ENCODE peak calls at places on chromosome 18, in six cellular contexts. One of them, this sample, is unnamed.

GRCh38 chr18:79139206-79139605 is 70.0 kb downstream of the ATP9B start:
- DNase-seq in heart right ventricle: no peak
- DNase-seq in CD8-positive, alpha-beta T cell: no peak
- DNase-seq in lung microvascular endothelial cell: no peak
- DNase-seq in stimulated activated CD4-positive, alpha-beta T cell treated with anti-CD3 and anti-CD28 coated beads, Interleukin-2, amount 100 ng/mL, for 24 hours: no peak
- DNase-seq in HEK293T: no peak
- DNase-seq in this sample: no peak

GRCh38 chr18:76741346-76741745 is 81.0 kb upstream of the ZNF236 start:
- DNase-seq in stimulated activated CD4-positive, alpha-beta T cell treated with anti-CD3 and anti-CD28 coated beads, Interleukin-2, amount 100 ng/mL, for 24 hours: no peak
- DNase-seq in heart right ventricle: no peak
- DNase-seq in CD8-positive, alpha-beta T cell: no peak
- DNase-seq in HEK293T: no peak
- DNase-seq in lung microvascular endothelial cell: no peak
- DNase-seq in this sample: no peak

GRCh38 chr18:31206787-31207381 is 44.2 kb upstream of the DSC1 start:
- DNase-seq in HEK293T: peak
- DNase-seq in CD8-positive, alpha-beta T cell: no peak
- DNase-seq in stimulated activated CD4-positive, alpha-beta T cell treated with anti-CD3 and anti-CD28 coated beads, Interleukin-2, amount 100 ng/mL, for 24 hours: no peak
- DNase-seq in heart right ventricle: peak
- DNase-seq in lung microvascular endothelial cell: peak
- DNase-seq in this sample: no peak

GRCh38 chr18:60549338-60549960 is 176.9 kb upstream of the MC4R start:
- DNase-seq in stimulated activated CD4-positive, alpha-beta T cell treated with anti-CD3 and anti-CD28 coated beads, Interleukin-2, amount 100 ng/mL, for 24 hours: no peak
- DNase-seq in HEK293T: peak
- DNase-seq in heart right ventricle: no peak
- DNase-seq in lung microvascular endothelial cell: peak
- DNase-seq in CD8-positive, alpha-beta T cell: no peak
- DNase-seq in this sample: no peak

GRCh38 chr18:58785171-58785805 is 79.4 kb upstream of the ZNF532 start:
- DNase-seq in lung microvascular endothelial cell: peak
- DNase-seq in heart right ventricle: no peak
- DNase-seq in stimulated activated CD4-positive, alpha-beta T cell treated with anti-CD3 and anti-CD28 coated beads, Interleukin-2, amount 100 ng/mL, for 24 hours: no peak
- DNase-seq in HEK293T: no peak
- DNase-seq in CD8-positive, alpha-beta T cell: no peak
- DNase-seq in this sample: no peak

GRCh38 chr18:75167137-75167536 is 41.8 kb downstream of the PTGR3 start:
- DNase-seq in stimulated activated CD4-positive, alpha-beta T cell treated with anti-CD3 and anti-CD28 coated beads, Interleukin-2, amount 100 ng/mL, for 24 hours: no peak
- DNase-seq in CD8-positive, alpha-beta T cell: no peak
- DNase-seq in lung microvascular endothelial cell: no peak
- DNase-seq in HEK293T: no peak
- DNase-seq in heart right ventricle: no peak
- DNase-seq in this sample: no peak

GRCh38 chr18:55152801-55153200 is 193.5 kb upstream of the CCDC68 start:
- DNase-seq in heart right ventricle: no peak
- DNase-seq in CD8-positive, alpha-beta T cell: no peak
- DNase-seq in lung microvascular endothelial cell: no peak
- DNase-seq in HEK293T: no peak
- DNase-seq in stimulated activated CD4-positive, alpha-beta T cell treated with anti-CD3 and anti-CD28 coated beads, Interleukin-2, amount 100 ng/mL, for 24 hours: no peak
- DNase-seq in this sample: no peak

GRCh38 chr18:74609535-74609934 is 11.9 kb downstream of the ZNF407 start:
- DNase-seq in CD8-positive, alpha-beta T cell: no peak
- DNase-seq in heart right ventricle: no peak
- DNase-seq in stimulated activated CD4-positive, alpha-beta T cell treated with anti-CD3 and anti-CD28 coated beads, Interleukin-2, amount 100 ng/mL, for 24 hours: no peak
- DNase-seq in lung microvascular endothelial cell: no peak
- DNase-seq in HEK293T: no peak
- DNase-seq in this sample: no peak

GRCh38 chr18:2572144-2572682 is 856 bp downstream of the NDC80 start:
- DNase-seq in lung microvascular endothelial cell: no peak
- DNase-seq in HEK293T: no peak
- DNase-seq in heart right ventricle: no peak
- DNase-seq in stimulated activated CD4-positive, alpha-beta T cell treated with anti-CD3 and anti-CD28 coated beads, Interleukin-2, amount 100 ng/mL, for 24 hours: no peak
- DNase-seq in CD8-positive, alpha-beta T cell: no peak
- DNase-seq in this sample: no peak

GRCh38 chr18:68796936-68797690 is 767 bp upstream of the CCDC102B start:
- DNase-seq in heart right ventricle: peak
- DNase-seq in lung microvascular endothelial cell: peak
- DNase-seq in HEK293T: no peak
- DNase-seq in stimulated activated CD4-positive, alpha-beta T cell treated with anti-CD3 and anti-CD28 coated beads, Interleukin-2, amount 100 ng/mL, for 24 hours: no peak
- DNase-seq in CD8-positive, alpha-beta T cell: no peak
- DNase-seq in this sample: no peak

GRCh38 chr18:8426401-8426800 is 182.8 kb upstream of the RAB12 start:
- DNase-seq in HEK293T: peak
- DNase-seq in heart right ventricle: no peak
- DNase-seq in lung microvascular endothelial cell: no peak
- DNase-seq in CD8-positive, alpha-beta T cell: no peak
- DNase-seq in stimulated activated CD4-positive, alpha-beta T cell treated with anti-CD3 and anti-CD28 coated beads, Interleukin-2, amount 100 ng/mL, for 24 hours: peak
- DNase-seq in this sample: no peak

GRCh38 chr18:61333746-61334490 is 688 bp downstream of the CDH20 start:
- DNase-seq in CD8-positive, alpha-beta T cell: no peak
- DNase-seq in heart right ventricle: peak
- DNase-seq in stimulated activated CD4-positive, alpha-beta T cell treated with anti-CD3 and anti-CD28 coated beads, Interleukin-2, amount 100 ng/mL, for 24 hours: no peak
- DNase-seq in lung microvascular endothelial cell: peak
- DNase-seq in HEK293T: no peak
- DNase-seq in this sample: no peak

GRCh38 chr18:79876497-79876896 is 75.0 kb downstream of the SLC66A2 start:
- DNase-seq in lung microvascular endothelial cell: no peak
- DNase-seq in stimulated activated CD4-positive, alpha-beta T cell treated with anti-CD3 and anti-CD28 coated beads, Interleukin-2, amount 100 ng/mL, for 24 hours: no peak
- DNase-seq in CD8-positive, alpha-beta T cell: no peak
- DNase-seq in HEK293T: no peak
- DNase-seq in heart right ventricle: no peak
- DNase-seq in this sample: no peak

GRCh38 chr18:27411911-27412310 is 226.8 kb upstream of the CHST9 start:
- DNase-seq in CD8-positive, alpha-beta T cell: no peak
- DNase-seq in HEK293T: no peak
- DNase-seq in lung microvascular endothelial cell: no peak
- DNase-seq in heart right ventricle: no peak
- DNase-seq in stimulated activated CD4-positive, alpha-beta T cell treated with anti-CD3 and anti-CD28 coated beads, Interleukin-2, amount 100 ng/mL, for 24 hours: no peak
- DNase-seq in this sample: no peak

GRCh38 chr18:64765908-64766307 is 617.0 kb upstream of the LINC00305 start:
- DNase-seq in heart right ventricle: no peak
- DNase-seq in CD8-positive, alpha-beta T cell: no peak
- DNase-seq in lung microvascular endothelial cell: no peak
- DNase-seq in stimulated activated CD4-positive, alpha-beta T cell treated with anti-CD3 and anti-CD28 coated beads, Interleukin-2, amount 100 ng/mL, for 24 hours: no peak
- DNase-seq in HEK293T: no peak
- DNase-seq in this sample: no peak

GRCh38 chr18:55473078-55473477 is 114.9 kb downstream of the TCF4 start:
- DNase-seq in stimulated activated CD4-positive, alpha-beta T cell treated with anti-CD3 and anti-CD28 coated beads, Interleukin-2, amount 100 ng/mL, for 24 hours: no peak
- DNase-seq in lung microvascular endothelial cell: no peak
- DNase-seq in HEK293T: no peak
- DNase-seq in heart right ventricle: no peak
- DNase-seq in CD8-positive, alpha-beta T cell: no peak
- DNase-seq in this sample: no peak

GRCh38 chr18:48073231-48073930 is 142.9 kb upstream of the SMAD2 start:
- DNase-seq in stimulated activated CD4-positive, alpha-beta T cell treated with anti-CD3 and anti-CD28 coated beads, Interleukin-2, amount 100 ng/mL, for 24 hours: no peak
- DNase-seq in HEK293T: no peak
- DNase-seq in heart right ventricle: no peak
- DNase-seq in CD8-positive, alpha-beta T cell: no peak
- DNase-seq in lung microvascular endothelial cell: peak
- DNase-seq in this sample: no peak

GRCh38 chr18:63098014-63098981 is 221.3 kb downstream of the BCL2 start:
- DNase-seq in lung microvascular endothelial cell: no peak
- DNase-seq in heart right ventricle: no peak
- DNase-seq in CD8-positive, alpha-beta T cell: no peak
- DNase-seq in stimulated activated CD4-positive, alpha-beta T cell treated with anti-CD3 and anti-CD28 coated beads, Interleukin-2, amount 100 ng/mL, for 24 hours: peak
- DNase-seq in HEK293T: no peak
- DNase-seq in this sample: peak

GRCh38 chr18:23059541-23060465 is 75.5 kb upstream of the CABLES1 start:
- DNase-seq in HEK293T: no peak
- DNase-seq in lung microvascular endothelial cell: no peak
- DNase-seq in stimulated activated CD4-positive, alpha-beta T cell treated with anti-CD3 and anti-CD28 coated beads, Interleukin-2, amount 100 ng/mL, for 24 hours: no peak
- DNase-seq in CD8-positive, alpha-beta T cell: no peak
- DNase-seq in heart right ventricle: no peak
- DNase-seq in this sample: no peak

GRCh38 chr18:38460657-38461056 is 895.1 kb upstream of the CELF4 start:
- DNase-seq in lung microvascular endothelial cell: no peak
- DNase-seq in CD8-positive, alpha-beta T cell: no peak
- DNase-seq in stimulated activated CD4-positive, alpha-beta T cell treated with anti-CD3 and anti-CD28 coated beads, Interleukin-2, amount 100 ng/mL, for 24 hours: no peak
- DNase-seq in HEK293T: no peak
- DNase-seq in heart right ventricle: no peak
- DNase-seq in this sample: no peak

GRCh38 chr18:51523671-51524070 is 326.2 kb upstream of the MEX3C start:
- DNase-seq in CD8-positive, alpha-beta T cell: no peak
- DNase-seq in lung microvascular endothelial cell: no peak
- DNase-seq in heart right ventricle: no peak
- DNase-seq in stimulated activated CD4-positive, alpha-beta T cell treated with anti-CD3 and anti-CD28 coated beads, Interleukin-2, amount 100 ng/mL, for 24 hours: no peak
- DNase-seq in HEK293T: no peak
- DNase-seq in this sample: no peak

GRCh38 chr18:74577019-74577418 is 20.7 kb upstream of the ZNF407 start:
- DNase-seq in CD8-positive, alpha-beta T cell: no peak
- DNase-seq in stimulated activated CD4-positive, alpha-beta T cell treated with anti-CD3 and anti-CD28 coated beads, Interleukin-2, amount 100 ng/mL, for 24 hours: no peak
- DNase-seq in heart right ventricle: no peak
- DNase-seq in HEK293T: no peak
- DNase-seq in lung microvascular endothelial cell: no peak
- DNase-seq in this sample: no peak

This sample was measured in activated T-helper 2 cell treated with anti-CD3 and anti-CD28 coated beads, Interferon-gamma antibody, Interleukin-2, Interleukin-4, amounts not matched to agents 10 μg/mL and 5 μg/mL and 100 μg/mL, durations not matched to agents 14 hours and 24 hours and 36 hours.